ENCODE peak calls at places on chromosomes 4 and X, in five cellular contexts. One of them, this sample, is unnamed.
A peak's percentile ranks its signal among the peaks of the same experiment; 100 is the strongest.

GRCh38 chr4:4406455-4407298 is 19.8 kb downstream of the NSG1 start:
- DNase-seq in IMR-90: no peak
- DNase-seq in H9: no peak
- DNase-seq in H1: no peak
- DNase-seq in mesenchymal stem cell: no peak
- DNase-seq in this sample: no peak

GRCh38 chr4:55444822-55445221 is 49.1 kb downstream of the TMEM165 start:
- DNase-seq in IMR-90: peak; percentile 51
- DNase-seq in H9: no peak
- DNase-seq in H1: no peak
- DNase-seq in mesenchymal stem cell: peak; percentile 39
- DNase-seq in this sample: no peak

GRCh38 chr4:48254381-48255072 is 15.1 kb downstream of the TEC start:
- DNase-seq in IMR-90: peak; percentile 82
- DNase-seq in H9: no peak
- DNase-seq in H1: no peak
- DNase-seq in mesenchymal stem cell: no peak
- DNase-seq in this sample: no peak

GRCh38 chrX:132333351-132333750 is 114.1 kb upstream of the RAP2C start:
- DNase-seq in IMR-90: no peak
- DNase-seq in H9: no peak
- DNase-seq in H1: no peak
- DNase-seq in mesenchymal stem cell: no peak
- DNase-seq in this sample: no peak

GRCh38 chr4:140233811-140234696 is 80.1 kb upstream of the MAML3 start:
- DNase-seq in IMR-90: peak; percentile 90
- DNase-seq in H9: no peak
- DNase-seq in H1: no peak
- DNase-seq in mesenchymal stem cell: peak; percentile 81
- DNase-seq in this sample: no peak

GRCh38 chr4:155616112-155616511 is 50.5 kb upstream of the GUCY1A1 start:
- DNase-seq in IMR-90: peak; percentile 20
- DNase-seq in H9: no peak
- DNase-seq in H1: no peak
- DNase-seq in mesenchymal stem cell: peak; percentile 51
- DNase-seq in this sample: no peak

GRCh38 chr4:8739820-8740665 is 131.6 kb downstream of the HMX1 start:
- DNase-seq in IMR-90: no peak
- DNase-seq in H9: peak; percentile 32
- DNase-seq in H1: no peak
- DNase-seq in mesenchymal stem cell: no peak
- DNase-seq in this sample: no peak

GRCh38 chrX:13290891-13291614 is 28.8 kb downstream of the ATXN3L start:
- DNase-seq in IMR-90: no peak
- DNase-seq in H9: no peak
- DNase-seq in H1: no peak
- DNase-seq in mesenchymal stem cell: no peak
- DNase-seq in this sample: no peak

GRCh38 chr4:119932277-119932676 is 134.4 kb downstream of the MAD2L1 start:
- DNase-seq in IMR-90: no peak
- DNase-seq in H9: no peak
- DNase-seq in H1: no peak
- DNase-seq in mesenchymal stem cell: no peak
- DNase-seq in this sample: no peak

GRCh38 chrX:22922961-22923360 is 76.8 kb upstream of the DDX53 start:
- DNase-seq in IMR-90: peak; percentile 60
- DNase-seq in H9: no peak
- DNase-seq in H1: no peak
- DNase-seq in mesenchymal stem cell: peak; percentile 47
- DNase-seq in this sample: no peak

GRCh38 chr4:120685756-120686278 is 236.7 kb downstream of the PRDM5 start:
- DNase-seq in IMR-90: no peak
- DNase-seq in H9: no peak
- DNase-seq in H1: no peak
- DNase-seq in mesenchymal stem cell: no peak
- DNase-seq in this sample: no peak

GRCh38 chr4:7074423-7074822 is 6.6 kb upstream of the GRPEL1 start:
- DNase-seq in IMR-90: no peak
- DNase-seq in H9: no peak
- DNase-seq in H1: no peak
- DNase-seq in mesenchymal stem cell: no peak
- DNase-seq in this sample: no peak

GRCh38 chrX:100975212-100975611 is 5.7 kb downstream of the ARL13A start:
- DNase-seq in IMR-90: peak; percentile 60
- DNase-seq in H9: no peak
- DNase-seq in H1: no peak
- DNase-seq in mesenchymal stem cell: no peak
- DNase-seq in this sample: no peak

GRCh38 chr4:94603170-94603747 is 151.5 kb downstream of the PDLIM5 start:
- DNase-seq in IMR-90: peak; percentile 96
- DNase-seq in H9: no peak
- DNase-seq in H1: no peak
- DNase-seq in mesenchymal stem cell: peak; percentile 80
- DNase-seq in this sample: no peak

GRCh38 chr4:54539500-54540029 is 118.2 kb upstream of the KIT start:
- DNase-seq in IMR-90: peak; percentile 46
- DNase-seq in H9: peak; percentile 83
- DNase-seq in H1: no peak
- DNase-seq in mesenchymal stem cell: peak; percentile 64
- DNase-seq in this sample: peak; percentile 71

GRCh38 chr4:140130677-140131076 is 23.3 kb downstream of the MAML3 start:
- DNase-seq in IMR-90: peak; percentile 83
- DNase-seq in H9: no peak
- DNase-seq in H1: no peak
- DNase-seq in mesenchymal stem cell: no peak
- DNase-seq in this sample: no peak

GRCh38 chrX:44431206-44431605 is 87.7 kb upstream of the EFHC2 start:
- DNase-seq in IMR-90: peak; percentile 16
- DNase-seq in H9: no peak
- DNase-seq in H1: no peak
- DNase-seq in mesenchymal stem cell: peak; percentile 14
- DNase-seq in this sample: no peak

GRCh38 chr4:141807501-141807900 is 171.1 kb downstream of the IL15 start:
- DNase-seq in IMR-90: peak; percentile 28
- DNase-seq in H9: no peak
- DNase-seq in H1: no peak
- DNase-seq in mesenchymal stem cell: no peak
- DNase-seq in this sample: no peak

GRCh38 chr4:153039542-153040185 is 103.5 kb downstream of the FHDC1 start:
- DNase-seq in IMR-90: no peak
- DNase-seq in H9: no peak
- DNase-seq in H1: no peak
- DNase-seq in mesenchymal stem cell: no peak
- DNase-seq in this sample: no peak

GRCh38 chrX:81890476-81890875 is 688.6 kb downstream of the SH3BGRL start:
- DNase-seq in IMR-90: no peak
- DNase-seq in H9: no peak
- DNase-seq in H1: no peak
- DNase-seq in mesenchymal stem cell: no peak
- DNase-seq in this sample: no peak

GRCh38 chr4:95095352-95095974 is 337.7 kb downstream of the BMPR1B start:
- DNase-seq in IMR-90: peak; percentile 59
- DNase-seq in H9: no peak
- DNase-seq in H1: no peak
- DNase-seq in mesenchymal stem cell: peak; percentile 44
- DNase-seq in this sample: no peak

GRCh38 chr4:42104521-42104920 is 47.9 kb downstream of the BEND4 start:
- DNase-seq in IMR-90: peak; percentile 70
- DNase-seq in H9: no peak
- DNase-seq in H1: no peak
- DNase-seq in mesenchymal stem cell: no peak
- DNase-seq in this sample: no peak

GRCh38 chrX:48945517-48946348 is 11.7 kb downstream of the OTUD5 start:
- DNase-seq in IMR-90: peak; percentile 51
- DNase-seq in H9: peak; percentile 63
- DNase-seq in H1: no peak
- DNase-seq in mesenchymal stem cell: peak; percentile 61
- DNase-seq in this sample: no peak

GRCh38 chr4:41692717-41693345 is 55.7 kb downstream of the PHOX2B start:
- DNase-seq in IMR-90: peak; percentile 59
- DNase-seq in H9: peak; percentile 77
- DNase-seq in H1: peak; percentile 25
- DNase-seq in mesenchymal stem cell: peak; percentile 56
- DNase-seq in this sample: peak; percentile 62

GRCh38 chr4:26566027-26566578 is 17.8 kb upstream of the TBC1D19 start:
- DNase-seq in IMR-90: no peak
- DNase-seq in H9: no peak
- DNase-seq in H1: no peak
- DNase-seq in mesenchymal stem cell: no peak
- DNase-seq in this sample: no peak

GRCh38 chr4:176927664-176928063 is 134.9 kb upstream of the VEGFC start:
- DNase-seq in IMR-90: peak; percentile 94
- DNase-seq in H9: no peak
- DNase-seq in H1: no peak
- DNase-seq in mesenchymal stem cell: peak; percentile 35
- DNase-seq in this sample: no peak

GRCh38 chrX:129665916-129666644 is 11.3 kb upstream of the APLN start:
- DNase-seq in IMR-90: peak; percentile 75
- DNase-seq in H9: peak; percentile 62
- DNase-seq in H1: no peak
- DNase-seq in mesenchymal stem cell: peak; percentile 72
- DNase-seq in this sample: peak; percentile 12

GRCh38 chr4:22071749-22072148 is 123.2 kb upstream of the KCNIP4 start:
- DNase-seq in IMR-90: no peak
- DNase-seq in H9: no peak
- DNase-seq in H1: no peak
- DNase-seq in mesenchymal stem cell: no peak
- DNase-seq in this sample: no peak

GRCh38 chr4:159950707-159951106 is 847.8 kb downstream of the RAPGEF2 start:
- DNase-seq in IMR-90: no peak
- DNase-seq in H9: peak; percentile 38
- DNase-seq in H1: peak; percentile 9
- DNase-seq in mesenchymal stem cell: no peak
- DNase-seq in this sample: no peak

GRCh38 chrX:38041237-38041636 is 34.9 kb downstream of the SYTL5 start:
- DNase-seq in IMR-90: no peak
- DNase-seq in H9: no peak
- DNase-seq in H1: no peak
- DNase-seq in mesenchymal stem cell: no peak
- DNase-seq in this sample: no peak

DNA sequence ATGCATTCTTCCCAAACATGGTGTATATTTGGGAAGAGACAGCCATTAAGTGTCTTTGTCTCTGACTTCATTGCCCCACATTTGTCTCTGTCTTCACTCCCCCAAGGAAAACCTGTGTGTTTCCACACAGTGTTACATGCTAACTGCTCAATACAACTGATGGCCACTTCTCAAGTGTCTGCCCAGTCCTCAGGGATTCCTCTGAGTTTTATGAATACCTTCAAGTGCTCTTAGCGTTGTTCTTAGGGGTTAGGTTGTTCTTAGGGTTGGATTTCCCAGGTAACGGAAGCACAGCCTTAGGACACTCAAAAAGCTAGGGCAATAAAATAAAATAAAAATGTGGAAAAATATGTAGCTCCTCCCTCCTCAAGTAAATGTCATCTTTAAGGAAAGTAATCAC is 64.7 kb upstream of the PLAC8 start:
- DNase-seq in IMR-90: no peak
- DNase-seq in H9: no peak
- DNase-seq in H1: no peak
- DNase-seq in mesenchymal stem cell: no peak
- DNase-seq in this sample: no peak
- H2BK120ac ChIP-seq in IMR-90: no peak overlapping the region
- H2BK120ac ChIP-seq in H9: no peak overlapping the region
- H2BK120ac ChIP-seq in H1: no peak overlapping the region
- H2BK120ac ChIP-seq in mesenchymal stem cell: no peak overlapping the region
- H2BK120ac ChIP-seq in this sample: no peak overlapping the region

DNA sequence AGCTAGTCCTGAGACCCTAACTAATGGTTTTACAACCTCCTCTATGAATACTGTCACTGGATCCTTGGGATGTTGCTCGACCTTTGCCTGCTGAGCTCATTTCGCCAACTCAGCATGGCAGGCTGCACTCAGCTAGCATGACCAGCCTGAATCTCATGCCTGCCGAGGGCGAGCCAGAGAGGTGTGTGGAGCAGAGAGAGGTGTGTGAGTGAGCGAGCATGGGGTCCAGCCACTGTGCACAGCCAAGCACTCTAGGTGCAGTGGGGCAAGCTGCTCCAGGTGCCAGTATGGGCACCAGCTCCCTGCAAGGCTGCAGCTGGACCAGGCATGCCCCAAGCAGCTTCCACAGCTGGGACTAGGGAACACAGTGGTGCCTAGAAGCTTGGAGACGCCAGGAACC is 410.9 kb downstream of the PCDH10 start:
- DNase-seq in IMR-90: no peak
- DNase-seq in H9: no peak
- DNase-seq in H1: no peak
- DNase-seq in mesenchymal stem cell: no peak
- DNase-seq in this sample: no peak
- H2AFZ ChIP-seq in IMR-90: no peak overlapping the region
- H2AFZ ChIP-seq in H9: no peak overlapping the region
- H2AFZ ChIP-seq in H1: peak overlapping the region; percentile 66
- H2AFZ ChIP-seq in mesenchymal stem cell: no peak overlapping the region
- H2AFZ ChIP-seq in this sample: peak overlapping the region; percentile 69

GRCh38 chr4:15159477-15160019 is 157.3 kb downstream of the CPEB2 start:
- DNase-seq in IMR-90: no peak
- DNase-seq in H9: no peak
- DNase-seq in H1: no peak
- DNase-seq in mesenchymal stem cell: no peak
- DNase-seq in this sample: no peak
- H2BK15ac ChIP-seq in IMR-90: no peak overlapping the region
- H2BK15ac ChIP-seq in H9: no peak overlapping the region
- H2BK15ac ChIP-seq in H1: no peak overlapping the region
- H2BK15ac ChIP-seq in mesenchymal stem cell: no peak overlapping the region
- H2BK15ac ChIP-seq in this sample: no peak overlapping the region

GRCh38 chr4:105651879-105652640 is 56.4 kb downstream of the INTS12 start:
- DNase-seq in IMR-90: no peak
- DNase-seq in H9: no peak
- DNase-seq in H1: no peak
- DNase-seq in mesenchymal stem cell: no peak
- DNase-seq in this sample: no peak
- H2BK120ac ChIP-seq in IMR-90: no peak overlapping the region
- H2BK120ac ChIP-seq in H9: no peak overlapping the region
- H2BK120ac ChIP-seq in H1: no peak overlapping the region
- H2BK120ac ChIP-seq in mesenchymal stem cell: no peak overlapping the region
- H2BK120ac ChIP-seq in this sample: no peak overlapping the region

DNA sequence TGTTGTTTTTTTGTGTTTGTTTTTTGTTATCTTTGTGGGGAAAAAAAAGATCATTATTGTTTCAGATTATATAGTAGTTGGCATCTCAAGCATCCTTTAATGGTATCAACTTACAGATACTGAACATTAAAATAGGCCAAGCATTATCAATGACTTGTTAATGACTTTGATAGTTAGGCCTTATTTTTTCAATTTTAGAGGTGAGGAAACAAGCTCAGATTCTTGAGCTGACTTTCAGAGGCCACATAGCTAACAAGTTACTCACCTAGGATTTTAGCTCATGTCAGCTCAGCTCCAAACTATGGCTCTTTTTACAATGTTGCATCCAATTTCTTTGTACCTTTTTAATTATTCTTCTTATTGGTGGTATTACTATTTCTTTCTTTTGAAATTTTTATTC is 471 bp upstream of the PLAC8 start:
- DNase-seq in IMR-90: peak; percentile 59
- DNase-seq in H9: no peak
- DNase-seq in H1: no peak
- DNase-seq in mesenchymal stem cell: peak; percentile 48
- DNase-seq in this sample: no peak
- H2AFZ ChIP-seq in IMR-90: no peak overlapping the region
- H2AFZ ChIP-seq in H9: no peak overlapping the region
- H2AFZ ChIP-seq in H1: no peak overlapping the region
- H2AFZ ChIP-seq in mesenchymal stem cell: no peak overlapping the region
- H2AFZ ChIP-seq in this sample: no peak overlapping the region